ENCODE peak calls at places on chromosomes 4 and X, in five cellular contexts. One of them, this sample, is unnamed.

GRCh38 chrX:95536661-95537060 is 1148.0 kb upstream of the DIAPH2 start:
- DNase-seq in lung: no peak
- DNase-seq in cardiac fibroblast: no peak
- DNase-seq in A549: no peak
- DNase-seq in left lung: no peak
- DNase-seq in this sample: no peak

GRCh38 chr4:168840386-168840763 is 169.7 kb downstream of the CBR4 start:
- DNase-seq in lung: no peak
- DNase-seq in A549: no peak
- DNase-seq in left lung: no peak
- DNase-seq in cardiac fibroblast: no peak
- DNase-seq in this sample: no peak

GRCh38 chrX:149682956-149683947 is 28.6 kb upstream of the MAGEA11 start:
- DNase-seq in lung: no peak
- DNase-seq in left lung: no peak
- DNase-seq in A549: no peak
- DNase-seq in cardiac fibroblast: no peak
- DNase-seq in this sample: no peak

GRCh38 chr4:48047421-48047844 is 30.9 kb downstream of the NIPAL1 start:
- DNase-seq in left lung: no peak
- DNase-seq in A549: no peak
- DNase-seq in lung: no peak
- DNase-seq in cardiac fibroblast: no peak
- DNase-seq in this sample: no peak

GRCh38 chrX:40474205-40474626 is 106.6 kb upstream of the ATP6AP2 start:
- DNase-seq in cardiac fibroblast: peak
- DNase-seq in lung: peak
- DNase-seq in A549: peak
- DNase-seq in left lung: peak
- DNase-seq in this sample: no peak

GRCh38 chrX:68914337-68914989 is 85.6 kb downstream of the EFNB1 start:
- DNase-seq in left lung: no peak
- DNase-seq in lung: no peak
- DNase-seq in A549: no peak
- DNase-seq in cardiac fibroblast: no peak
- DNase-seq in this sample: no peak

GRCh38 chrX:7993873-7994272 is 66.7 kb upstream of the PNPLA4 start:
- DNase-seq in left lung: no peak
- DNase-seq in A549: no peak
- DNase-seq in lung: no peak
- DNase-seq in cardiac fibroblast: no peak
- DNase-seq in this sample: no peak

GRCh38 chrX:112941209-112941788 is 100.7 kb upstream of the AMOT start:
- DNase-seq in A549: peak
- DNase-seq in left lung: no peak
- DNase-seq in cardiac fibroblast: no peak
- DNase-seq in lung: no peak
- DNase-seq in this sample: peak

GRCh38 chr4:14222630-14223029 is 595.1 kb upstream of the BOD1L1 start:
- DNase-seq in A549: no peak
- DNase-seq in left lung: no peak
- DNase-seq in cardiac fibroblast: no peak
- DNase-seq in lung: no peak
- DNase-seq in this sample: no peak

GRCh38 chr4:181728567-181728966 is 514.6 kb upstream of the TENM3 start:
- DNase-seq in cardiac fibroblast: no peak
- DNase-seq in left lung: no peak
- DNase-seq in A549: no peak
- DNase-seq in lung: no peak
- DNase-seq in this sample: no peak

GRCh38 chrX:70592091-70592490 is 147.5 kb downstream of the DLG3 start:
- DNase-seq in A549: peak
- DNase-seq in left lung: no peak
- DNase-seq in lung: no peak
- DNase-seq in cardiac fibroblast: peak
- DNase-seq in this sample: peak

GRCh38 chr4:180059216-180059881 is 2183.9 kb upstream of the TENM3 start:
- DNase-seq in cardiac fibroblast: no peak
- DNase-seq in A549: no peak
- DNase-seq in lung: no peak
- DNase-seq in left lung: peak
- DNase-seq in this sample: no peak

GRCh38 chr4:5772528-5773270 is 61.7 kb downstream of the EVC start:
- DNase-seq in A549: no peak
- DNase-seq in left lung: no peak
- DNase-seq in lung: no peak
- DNase-seq in cardiac fibroblast: no peak
- DNase-seq in this sample: no peak

GRCh38 chr4:27011401-27011800 is 150.8 kb downstream of the STIM2 start:
- DNase-seq in left lung: no peak
- DNase-seq in lung: no peak
- DNase-seq in A549: no peak
- DNase-seq in cardiac fibroblast: no peak
- DNase-seq in this sample: no peak

GRCh38 chr4:39713691-39714090 is 15.8 kb downstream of the UBE2K start:
- DNase-seq in A549: no peak
- DNase-seq in lung: no peak
- DNase-seq in left lung: no peak
- DNase-seq in cardiac fibroblast: peak
- DNase-seq in this sample: no peak

GRCh38 chrX:78024349-78025108 is 55.1 kb upstream of the PGAM4 start:
- DNase-seq in cardiac fibroblast: peak
- DNase-seq in A549: peak
- DNase-seq in lung: peak
- DNase-seq in left lung: no peak
- DNase-seq in this sample: peak

DNA sequence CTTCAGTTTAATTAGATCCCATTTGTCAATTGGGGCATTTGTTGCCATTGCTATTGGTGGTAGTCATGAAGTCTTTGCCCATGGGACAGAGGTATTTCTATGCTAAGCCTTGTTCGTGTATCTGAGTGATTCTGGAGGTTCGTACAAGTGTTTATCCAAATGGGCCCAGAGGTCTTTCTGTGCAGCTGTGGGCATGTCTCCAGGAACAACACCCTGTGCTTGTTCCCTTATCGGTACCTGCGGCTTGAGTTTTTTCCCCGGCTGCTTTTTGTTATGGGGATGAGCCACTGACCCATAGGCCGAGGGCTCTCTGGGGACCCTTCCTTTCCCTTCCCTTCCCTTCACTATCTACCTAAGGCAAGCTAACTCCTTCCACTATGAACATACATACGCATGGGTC is 81.4 kb upstream of the WDR1 start:
- DNase-seq in A549: no peak
- DNase-seq in lung: no peak
- DNase-seq in cardiac fibroblast: no peak
- DNase-seq in left lung: no peak
- DNase-seq in this sample: no peak
- TF ChIP-seq CTCF in A549: no peak
- TF ChIP-seq CTCF in lung: no peak
- TF ChIP-seq CTCF in cardiac fibroblast: no peak
- TF ChIP-seq CTCF in left lung: no peak
- TF ChIP-seq CTCF in this sample: no peak

GRCh38 chrX:16212436-16212835 is 45.2 kb downstream of the MAGEB17 start:
- DNase-seq in A549: peak
- DNase-seq in left lung: no peak
- DNase-seq in lung: no peak
- DNase-seq in cardiac fibroblast: peak
- DNase-seq in this sample: peak
- TF ChIP-seq CTCF in A549: peak
- TF ChIP-seq CTCF in left lung: no peak
- TF ChIP-seq CTCF in lung: no peak
- TF ChIP-seq CTCF in cardiac fibroblast: peak
- TF ChIP-seq CTCF in this sample: peak

DNA sequence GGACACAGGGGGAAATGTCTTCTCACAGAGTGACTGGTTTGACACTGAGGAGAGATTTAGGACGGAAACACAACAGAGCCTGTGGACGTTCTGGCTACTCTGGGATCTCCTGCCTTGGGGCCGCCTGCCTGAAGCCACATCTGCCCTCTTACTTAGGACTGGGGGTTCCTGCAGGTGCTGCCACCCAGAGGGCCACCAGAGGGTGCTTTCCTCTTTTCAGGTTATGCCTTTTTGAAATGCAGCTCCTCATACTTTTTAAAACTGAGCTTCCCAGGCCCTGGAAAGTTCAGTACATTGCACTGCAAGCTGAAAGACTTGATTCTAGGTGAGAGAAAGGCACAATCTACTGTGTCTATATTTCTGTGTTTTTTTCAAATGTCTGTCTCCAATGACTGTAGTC is 92.2 kb upstream of the PGRMC2 start:
- DNase-seq in A549: peak
- DNase-seq in cardiac fibroblast: peak
- DNase-seq in lung: no peak
- DNase-seq in left lung: no peak
- DNase-seq in this sample: peak
- TF ChIP-seq CTCF in A549: peak
- TF ChIP-seq CTCF in cardiac fibroblast: peak
- TF ChIP-seq CTCF in lung: no peak
- TF ChIP-seq CTCF in left lung: peak
- TF ChIP-seq CTCF in this sample: peak

GRCh38 chr4:16884673-16885460 is 13.6 kb downstream of the LDB2 start:
- DNase-seq in left lung: no peak
- DNase-seq in lung: no peak
- DNase-seq in A549: no peak
- DNase-seq in cardiac fibroblast: no peak
- DNase-seq in this sample: no peak
- TF ChIP-seq CTCF in left lung: no peak
- TF ChIP-seq CTCF in lung: no peak
- TF ChIP-seq CTCF in A549: no peak
- TF ChIP-seq CTCF in cardiac fibroblast: peak
- TF ChIP-seq CTCF in this sample: peak

GRCh38 chrX:86348669-86349068 is 200.4 kb downstream of the DACH2 start:
- DNase-seq in left lung: no peak
- DNase-seq in cardiac fibroblast: no peak
- DNase-seq in A549: peak
- DNase-seq in lung: no peak
- DNase-seq in this sample: peak

DNA sequence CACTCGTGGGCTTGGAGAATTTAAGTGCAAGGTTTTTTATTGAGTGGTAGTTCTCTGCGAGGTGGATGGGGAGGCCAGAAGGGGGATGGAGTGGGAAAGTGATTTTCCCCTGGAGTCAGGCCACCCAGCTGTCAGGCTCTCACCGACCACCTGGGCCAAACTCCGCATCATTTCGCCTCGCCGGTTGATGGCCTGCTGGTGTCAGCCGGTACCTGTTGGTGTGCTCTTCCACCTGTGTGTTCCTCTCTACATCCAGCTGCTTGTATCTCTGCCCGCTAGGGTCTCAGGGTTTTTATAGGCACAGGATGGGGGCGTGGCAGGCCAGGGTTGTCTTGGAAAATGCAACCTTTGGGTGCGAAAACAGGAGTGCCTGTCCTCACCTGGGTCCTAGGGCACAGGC is 200.9 kb downstream of the DACH2 start:
- DNase-seq in left lung: no peak
- DNase-seq in A549: no peak
- DNase-seq in lung: no peak
- DNase-seq in cardiac fibroblast: no peak
- DNase-seq in this sample: no peak
- TF ChIP-seq CTCF in left lung: no peak
- TF ChIP-seq CTCF in A549: no peak
- TF ChIP-seq CTCF in lung: no peak
- TF ChIP-seq CTCF in cardiac fibroblast: no peak
- TF ChIP-seq CTCF in this sample: no peak

GRCh38 chr4:29081230-29081955 is 1638.8 kb upstream of the PCDH7 start:
- DNase-seq in lung: no peak
- DNase-seq in left lung: no peak
- DNase-seq in A549: no peak
- DNase-seq in cardiac fibroblast: peak
- DNase-seq in this sample: peak
- TF ChIP-seq CTCF in lung: no peak
- TF ChIP-seq CTCF in left lung: no peak
- TF ChIP-seq CTCF in A549: no peak
- TF ChIP-seq CTCF in cardiac fibroblast: no peak
- TF ChIP-seq CTCF in this sample: peak

DNA sequence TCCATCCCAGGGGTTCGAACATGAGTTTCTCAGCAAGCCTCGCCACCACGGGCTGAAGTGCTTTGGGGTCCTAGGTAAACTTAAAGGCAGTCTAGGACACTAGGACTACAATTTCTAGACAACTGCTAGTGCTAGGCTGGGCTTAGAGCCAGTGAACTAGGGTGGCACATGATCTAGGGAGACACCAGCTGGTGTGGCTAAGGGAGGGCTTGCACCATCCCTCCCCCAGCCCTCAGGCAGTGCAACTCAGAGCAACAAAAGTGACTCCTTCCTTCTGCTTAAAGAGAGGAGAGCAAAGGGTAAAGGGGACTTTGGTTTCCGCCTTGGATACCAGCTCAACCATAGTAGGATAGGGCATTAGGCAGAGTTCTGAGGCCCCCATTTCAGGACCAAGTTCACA is 162.5 kb upstream of the AFF2 start:
- DNase-seq in lung: no peak
- DNase-seq in cardiac fibroblast: no peak
- DNase-seq in left lung: no peak
- DNase-seq in A549: no peak
- DNase-seq in this sample: no peak
- TF ChIP-seq CTCF in lung: no peak
- TF ChIP-seq CTCF in cardiac fibroblast: no peak
- TF ChIP-seq CTCF in left lung: no peak
- TF ChIP-seq CTCF in A549: no peak
- TF ChIP-seq CTCF in this sample: no peak